ENCODE peak calls at places on chromosomes 5 and 9, in four cellular contexts. I, S, B and R are unnamed samples. For H3K27me3, the result is how much of the 10 kb centered on the place peaks cover.

GRCh38 chr5:138722518-138722917 is 30.7 kb upstream of the CTNNA1 start:
- DNase-seq in B (peak), I (no peak), S (no peak), R (peak)

GRCh38 chr5:27473300-27474053 is 435.1 kb upstream of the CDH9 start:
- DNase-seq in B (no peak), I (no peak), S (no peak), R (no peak)

GRCh38 chr5:121974261-121974660 is 12.5 kb downstream of the SRFBP1 start:
- DNase-seq in B (no peak), S (no peak), I (no peak), R (no peak)

GRCh38 chr5:43016217-43016779 is 23.8 kb downstream of the ANXA2R start:
- DNase-seq in S (no peak), B (no peak), I (no peak), R (no peak)

GRCh38 chr5:35089688-35090314 is 42.1 kb upstream of the AGXT2 start:
- DNase-seq in S (peak), B (no peak), I (no peak), R (peak)

GRCh38 chr5:148794729-148795590 is 31.5 kb upstream of the ADRB2 start:
- DNase-seq in S (no peak), B (no peak), I (no peak), R (no peak)

GRCh38 chr5:157324237-157324636 is 58.3 kb downstream of the CYFIP2 start:
- DNase-seq in B (no peak), I (no peak), S (no peak), R (no peak)

GRCh38 chr5:133821311-133821741 is 147.1 kb downstream of the C5orf15 start:
- DNase-seq in B (no peak), S (no peak), I (no peak), R (peak)

GRCh38 chr9:136965771-136966484 is 11.4 kb upstream of the PTGDS start:
- DNase-seq in B (no peak), S (no peak), I (no peak), R (peak)

GRCh38 chr5:160199410-160199911 is 29.8 kb upstream of the FABP6 start:
- DNase-seq in B (peak), I (peak), S (peak), R (peak)

GRCh38 chr5:135978993-135979392 is 24.2 kb upstream of the LECT2 start:
- DNase-seq in S (no peak), B (no peak), I (no peak), R (no peak)
- H3K27me3 ChIP-seq in S (under half), B (under half), I (under half), R (under half)

GRCh38 chr9:99235069-99235468 is 13.0 kb downstream of the SEC61B start:
- DNase-seq in B (no peak), I (no peak), S (no peak), R (no peak)
- H3K27ac ChIP-seq in B (no peak), I (no peak), S (no peak), R (no peak)

GRCh38 chr9:75739884-75740611 is 150.4 kb upstream of the PCSK5 start:
- DNase-seq in S (no peak), B (no peak), I (no peak), R (no peak)
- H3K27me3 ChIP-seq in S (under half), B (under half), I (under half), R (under half)

GRCh38 chr5:146213210-146213838 is 9.9 kb downstream of the RBM27 start:
- DNase-seq in B (no peak), S (no peak), I (no peak), R (peak)
- H3K27ac ChIP-seq in B (no peak), S (no peak), I (no peak), R (no peak)

GRCh38 chr9:35366627-35367026 is 123.3 kb upstream of the RUSC2 start:
- DNase-seq in B (no peak), S (no peak), I (no peak), R (peak)

GRCh38 chr9:35370241-35370640 is 119.7 kb upstream of the RUSC2 start:
- DNase-seq in I (no peak), B (no peak), S (no peak), R (no peak)

GRCh38 chr9:35364817-35365585 is 124.9 kb upstream of the RUSC2 start:
- DNase-seq in I (no peak), B (no peak), S (no peak), R (peak)

DNA sequence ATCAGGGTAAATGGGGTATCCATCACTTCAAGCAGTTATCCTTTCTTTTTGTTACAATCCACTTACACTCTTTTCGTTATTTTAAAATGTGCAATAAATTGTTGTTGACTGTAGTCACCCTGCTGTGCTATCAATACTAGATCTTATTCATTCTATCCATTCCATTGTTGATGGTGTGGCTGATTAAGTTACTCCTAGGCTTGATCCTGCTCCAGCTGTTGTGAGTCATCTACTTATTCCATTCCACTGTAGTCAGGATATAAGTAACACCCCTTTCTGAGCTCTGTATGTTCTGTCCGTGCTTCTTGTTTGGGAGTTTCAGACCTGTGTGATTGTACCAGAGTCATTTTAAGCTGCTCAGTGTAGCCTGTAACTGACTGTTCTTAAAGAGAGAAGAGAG is 122.5 kb upstream of the RUSC2 start:
- DNase-seq in S (no peak), I (no peak), B (no peak), R (no peak)
- H3K27me3 ChIP-seq in S (under half), I (under half), B (under half), R (under half)

DNA sequence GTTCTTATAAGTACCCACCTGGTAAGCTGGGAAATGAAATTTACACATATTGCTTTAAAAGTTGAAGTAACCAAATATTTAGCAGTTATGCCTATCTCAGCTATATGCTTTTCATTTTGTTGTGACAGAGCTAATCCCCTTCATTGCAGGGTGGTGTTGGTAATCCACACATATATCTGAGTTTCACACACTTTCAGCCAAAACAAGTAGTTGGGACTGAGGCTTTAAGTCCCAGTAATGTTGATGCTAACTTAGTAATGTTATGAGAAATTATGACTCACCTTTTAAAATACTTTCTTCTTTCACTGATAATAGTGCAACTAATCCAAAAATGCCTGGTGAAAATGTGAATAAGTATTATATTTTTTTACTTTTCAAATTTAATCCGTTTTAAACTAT is 19.2 kb upstream of the RICTOR start:
- DNase-seq in S (no peak), I (no peak), B (no peak), R (no peak)
- H3K27ac ChIP-seq in S (no peak), I (no peak), B (no peak), R (no peak)

DNA sequence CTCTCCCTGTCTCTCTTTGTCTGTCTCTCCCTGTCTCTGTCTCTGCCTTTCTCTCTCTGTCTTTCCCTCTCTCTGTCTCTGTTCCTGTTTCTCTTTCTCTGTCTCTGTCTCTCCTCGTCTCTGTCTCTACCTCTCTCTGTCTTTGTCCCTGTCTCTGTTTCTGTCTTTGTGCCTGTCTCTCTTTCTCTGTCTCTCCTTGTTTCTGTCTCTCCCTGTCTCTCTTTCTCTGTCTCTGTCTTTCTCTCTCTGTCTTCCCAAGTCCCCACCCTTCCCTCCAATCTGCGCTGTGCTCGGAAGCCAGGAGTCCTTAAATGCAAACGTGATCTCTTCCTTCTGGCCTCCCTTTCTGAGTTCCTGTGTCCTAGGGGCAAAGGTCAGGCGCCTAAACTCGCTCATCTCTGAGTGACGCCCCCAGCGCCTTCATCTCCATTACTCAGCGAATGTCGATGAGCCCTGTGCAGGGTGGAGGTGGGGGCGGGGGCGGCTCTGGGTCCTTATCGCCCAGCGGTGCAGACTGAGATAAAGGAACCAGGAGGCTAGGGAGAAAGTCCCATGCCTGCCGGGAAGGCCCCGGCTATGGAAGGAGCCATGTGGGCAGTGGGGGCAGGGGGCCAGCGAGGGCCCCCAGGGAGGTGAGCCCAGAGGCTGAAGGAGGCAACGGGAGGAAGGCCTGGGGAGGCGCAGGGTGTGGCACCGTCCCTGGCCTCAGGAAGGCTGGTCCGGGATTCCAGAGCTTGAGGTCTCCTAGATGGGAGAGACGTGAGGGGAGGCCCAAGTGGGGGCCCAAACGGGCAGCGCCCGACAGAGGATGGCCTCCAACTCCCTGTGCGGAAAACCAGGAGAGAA is 1.5 kb upstream of the SLC6A19 start:
- DNase-seq in S (no peak), I (peak), B (peak), R (peak)
- H3K27me3 ChIP-seq in S (under half), I (under half), B (under half), R (under half)

DNA sequence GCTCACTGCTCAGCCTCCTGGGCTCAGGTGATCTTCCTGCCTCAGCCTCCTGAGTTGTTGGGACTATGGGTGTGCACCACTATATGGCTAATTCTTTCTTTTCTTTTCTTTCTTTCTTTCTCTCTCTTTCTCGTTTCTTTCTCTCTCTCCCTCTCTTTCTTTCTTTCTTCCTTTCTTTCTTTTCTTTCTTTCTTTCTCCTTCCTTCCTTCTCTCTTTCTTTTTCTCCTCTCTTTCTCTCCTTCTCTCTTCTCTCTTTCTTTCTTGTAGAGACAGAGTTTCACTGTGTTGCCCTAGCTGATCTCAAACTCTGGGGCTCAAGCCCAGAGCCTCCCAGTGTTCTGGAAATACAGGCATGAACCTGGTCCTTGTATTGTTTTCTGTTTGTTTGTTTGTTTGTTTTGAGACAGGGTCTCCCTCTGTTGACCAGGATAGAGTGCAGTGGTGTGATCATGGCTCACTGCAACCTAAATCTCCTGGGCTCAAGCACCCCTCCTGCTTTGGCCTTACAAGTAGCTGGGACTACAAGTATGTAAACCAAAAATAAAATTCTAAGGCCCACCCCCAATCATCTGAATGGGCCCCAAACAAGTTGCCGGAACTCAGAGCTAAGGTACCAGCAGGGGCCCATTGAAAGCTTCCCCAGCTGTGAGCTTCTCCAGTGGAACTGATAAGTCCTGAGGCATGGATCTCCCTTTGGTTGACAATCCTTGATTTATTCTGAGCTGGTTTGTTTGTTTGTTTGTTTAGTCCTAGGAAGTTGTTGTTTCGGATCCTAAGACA is 11.9 kb upstream of the BTF3 start:
- DNase-seq in I (no peak), B (no peak), S (no peak), R (no peak)
- H3K27ac ChIP-seq in I (no peak), B (no peak), S (no peak), R (no peak)

GRCh38 chr5:2738700-2739359 is 12.6 kb downstream of the IRX2 start:
- DNase-seq in B (no peak), S (no peak), I (no peak), R (no peak)
- H3K27me3 ChIP-seq in B (half or more), S (under half), I (under half), R (under half)